ENCODE peak calls at places on chromosomes 7 and 10, in four cellular contexts. Q, E, R and J are unnamed samples. For H3K4me1, the result is how much of the 10 kb centered on the place peaks cover.

GRCh38 chr7:155066417-155066950 is 3.6 kb upstream of the HTR5A start:
- DNase-seq in Q (no peak), E (no peak), R (peak), J (no peak)

GRCh38 chr7:93374345-93374940 is 142.3 kb downstream of the VPS50 start:
- DNase-seq in E (no peak), R (peak), Q (no peak), J (no peak)

GRCh38 chr7:100823140-100823525 is 4.2 kb downstream of the EPHB4 start:
- DNase-seq in Q (no peak), R (no peak), E (no peak), J (no peak)

GRCh38 chr10:49408437-49409306 is 12.8 kb upstream of the DRGX start:
- DNase-seq in R (no peak), Q (no peak), E (no peak), J (no peak)

GRCh38 chr7:30330134-30331111 is 46.0 kb downstream of the ZNRF2 start:
- DNase-seq in R (peak), E (no peak), Q (no peak), J (no peak)

GRCh38 chr7:45597286-45597984 is 23.3 kb downstream of the ADCY1 start:
- DNase-seq in E (no peak), R (no peak), Q (no peak), J (no peak)

GRCh38 chr10:108392286-108392685 is 1227.8 kb upstream of the SORCS1 start:
- DNase-seq in Q (no peak), E (no peak), R (peak), J (no peak)

GRCh38 chr7:69091476-69091875 is 506.8 kb upstream of the AUTS2 start:
- DNase-seq in E (no peak), R (no peak), Q (no peak), J (peak)

GRCh38 chr7:142714375-142714774 is 34.9 kb upstream of the PRSS1 start:
- DNase-seq in E (no peak), Q (no peak), R (no peak), J (no peak)

GRCh38 chr7:2843711-2844152 is 376 bp downstream of the GNA12 start:
- DNase-seq in Q (peak), R (peak), E (no peak), J (peak)

GRCh38 chr7:2128601-2129375 is 104.0 kb downstream of the MAD1L1 start:
- DNase-seq in R (no peak), Q (no peak), E (no peak), J (no peak)

GRCh38 chr10:54363390-54363789 is 437.6 kb downstream of the PCDH15 start:
- DNase-seq in E (no peak), R (no peak), Q (no peak), J (no peak)

GRCh38 chr10:1050555-1050954 is 1.6 kb upstream of the IDI1 start:
- DNase-seq in R (no peak), E (no peak), Q (no peak), J (no peak)

GRCh38 chr10:43170491-43170890 is 32.2 kb downstream of the CSGALNACT2 start:
- DNase-seq in Q (no peak), E (no peak), R (peak), J (no peak)

GRCh38 chr7:132248841-132249590 is 327.3 kb downstream of the PLXNA4 start:
- DNase-seq in Q (no peak), R (no peak), E (no peak), J (no peak)

GRCh38 chr7:37683263-37684120 is at the start of gene GPR141:
- DNase-seq in E (no peak), R (no peak), Q (no peak), J (peak)

GRCh38 chr7:105149827-105150226 is 135.8 kb downstream of the KMT2E start:
- DNase-seq in R (peak), Q (no peak), E (no peak), J (no peak)

GRCh38 chr10:125707852-125708468 is 11.5 kb upstream of the EDRF1 start:
- DNase-seq in E (no peak), Q (no peak), R (peak), J (no peak)

DNA sequence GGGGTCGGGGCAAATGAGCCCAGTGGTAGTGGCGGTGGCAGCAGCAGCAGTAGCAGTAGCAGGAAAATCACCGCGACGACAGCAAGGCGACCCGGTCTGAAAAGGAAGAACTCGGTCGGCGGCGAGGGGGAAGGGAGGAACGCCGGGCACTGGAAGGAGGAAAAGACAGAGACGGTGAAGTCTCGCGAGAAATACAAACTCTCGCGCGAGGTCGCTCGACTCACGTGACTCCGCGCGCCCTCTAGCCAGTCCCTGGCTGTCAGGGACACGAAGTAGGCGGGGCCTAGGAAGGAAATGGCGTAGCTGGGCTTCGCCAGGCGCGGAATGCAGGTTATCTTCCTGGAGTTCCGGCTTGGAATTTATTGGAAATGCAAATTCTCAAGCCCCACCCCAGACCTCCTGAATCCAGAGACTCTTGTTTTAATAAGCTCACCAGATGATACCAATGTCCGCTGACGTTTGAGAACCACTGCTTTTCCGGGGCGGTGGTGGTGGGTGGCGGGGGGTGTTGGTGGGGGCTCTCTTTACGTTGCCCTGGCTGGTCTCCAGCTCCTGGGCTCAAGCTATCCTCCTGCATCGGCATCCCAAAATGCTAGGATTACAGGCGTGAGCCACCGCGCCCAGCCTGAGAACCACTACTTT is at the start of gene SMNDC1:
- DNase-seq in R (peak), Q (peak), E (peak), J (peak)
- TF ChIP-seq POLR2A in R (peak), Q (no peak), E (no peak), J (peak)

GRCh38 chr7:47715631-47716068 is 133.7 kb upstream of the TNS3 start:
- DNase-seq in Q (no peak), E (no peak), R (no peak), J (no peak)

GRCh38 chr7:47712416-47712815 is 130.5 kb upstream of the TNS3 start:
- DNase-seq in E (no peak), Q (no peak), R (no peak), J (no peak)

GRCh38 chr7:47711776-47712175 is 129.9 kb upstream of the TNS3 start:
- DNase-seq in R (no peak), Q (no peak), E (no peak), J (no peak)

GRCh38 chr7:47713595-47713994 is 131.7 kb upstream of the TNS3 start:
- DNase-seq in E (no peak), Q (no peak), R (no peak), J (no peak)

DNA sequence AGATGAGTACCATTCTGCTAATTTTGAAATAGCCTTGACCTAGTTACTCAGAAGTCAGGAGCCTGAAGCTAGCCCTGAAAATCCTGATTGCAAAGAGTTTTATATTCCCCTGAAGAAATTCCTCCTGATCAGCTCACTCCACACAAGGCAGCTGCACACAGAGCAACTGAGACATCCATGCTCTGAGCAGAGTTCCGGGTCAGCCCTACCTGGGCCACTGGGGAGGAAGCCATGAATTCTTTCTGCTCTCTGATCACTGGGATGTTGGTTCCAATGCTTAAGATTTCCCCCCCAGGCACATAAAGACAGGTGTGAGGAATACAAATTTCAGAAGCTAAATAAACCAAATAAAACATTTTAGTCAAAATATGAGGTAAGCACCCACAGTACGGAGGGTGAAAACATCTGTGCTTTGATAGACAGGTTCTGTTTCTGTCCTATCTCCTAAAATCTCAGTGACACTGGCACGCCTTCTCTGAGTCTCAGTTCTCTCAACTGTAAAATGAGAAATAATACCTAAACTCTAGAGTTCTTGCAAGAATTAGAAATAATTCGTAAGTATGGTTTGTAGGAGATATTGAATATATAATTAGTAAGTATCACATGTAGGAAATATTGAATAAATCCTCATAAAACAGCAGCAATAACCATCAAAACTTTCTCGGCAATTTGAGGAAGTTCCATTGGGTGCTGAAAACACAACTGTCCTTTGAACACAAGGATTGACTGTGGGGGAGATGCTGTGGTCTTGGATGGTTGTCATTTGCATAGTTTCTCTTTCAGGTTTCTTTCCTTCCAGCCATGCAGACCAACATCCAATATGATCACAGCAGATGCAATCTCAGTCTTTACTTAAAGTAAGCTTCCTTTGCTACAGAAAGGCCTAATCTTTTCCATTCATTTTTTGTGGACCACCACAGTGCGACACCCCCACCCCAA is 133.0 kb upstream of the TNS3 start:
- DNase-seq in E (no peak), Q (no peak), R (no peak), J (no peak)
- H3K4me1 ChIP-seq in E (under half), Q (under half), R (under half), J (under half)

DNA sequence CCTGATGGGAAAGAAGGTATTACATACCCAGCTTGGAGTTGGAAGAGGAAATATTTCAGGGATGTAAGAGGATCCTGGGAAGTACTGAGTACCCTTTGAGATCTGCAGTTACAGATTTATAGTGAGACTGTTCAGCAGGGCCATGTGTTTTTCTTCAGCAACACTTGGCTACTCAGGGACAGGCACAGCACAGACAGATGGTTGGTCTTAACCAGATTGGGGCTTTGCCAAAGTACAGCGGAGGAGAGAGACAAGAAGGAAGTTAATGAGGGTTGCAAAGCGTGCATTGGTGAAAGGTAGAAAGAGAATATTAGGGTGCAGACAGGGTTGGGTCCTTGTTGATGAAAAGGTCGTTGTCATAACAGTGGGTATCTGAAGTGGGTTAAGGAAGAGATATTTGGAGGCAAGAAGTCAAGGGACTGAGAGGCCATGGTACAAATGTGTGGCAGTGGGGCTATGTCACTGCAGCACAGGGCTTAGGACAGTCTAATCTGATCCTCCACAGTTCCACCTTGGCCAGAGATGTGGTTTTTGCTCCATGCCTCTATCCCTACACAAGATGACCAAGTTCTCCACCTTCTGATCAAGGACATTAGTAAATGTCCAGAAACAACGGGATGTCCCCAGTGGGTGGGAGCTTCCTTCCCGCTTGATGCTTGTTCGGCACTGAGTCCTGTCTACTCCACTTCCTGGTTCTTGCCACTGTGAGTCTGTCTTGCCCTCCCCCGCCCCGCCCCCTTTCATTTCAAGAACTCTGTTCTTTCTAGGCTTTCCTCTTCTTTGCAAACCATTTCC is 18.9 kb upstream of the DNAJC1 start:
- DNase-seq in Q (peak), E (peak), R (no peak), J (no peak)
- H3K27ac ChIP-seq in Q (peak), E (no peak), R (no peak), J (no peak)

DNA sequence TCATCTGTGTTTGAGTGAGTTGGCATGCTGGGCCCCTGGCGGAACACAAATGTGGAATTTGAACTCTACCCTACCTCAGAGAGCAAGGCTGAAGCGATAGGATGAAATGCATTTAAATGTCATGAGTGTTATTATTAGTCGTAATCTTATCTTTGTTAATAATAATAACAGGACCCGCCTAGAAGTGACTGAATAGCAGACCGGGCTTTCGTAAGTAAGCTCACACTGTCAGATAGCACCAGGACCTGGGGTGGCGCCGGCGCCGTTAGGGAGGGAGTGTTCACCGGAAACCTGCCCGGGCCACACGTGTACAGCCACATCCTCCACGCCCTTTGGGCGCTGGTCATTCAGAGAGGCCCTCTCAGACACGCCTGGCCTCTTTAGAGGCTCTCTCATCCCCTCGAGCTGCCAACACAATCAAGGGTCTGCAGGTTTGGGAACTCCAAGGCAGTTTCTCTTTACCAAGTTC is 63.6 kb downstream of the GRK5 start:
- DNase-seq in E (no peak), Q (peak), R (peak), J (peak)
- TF ChIP-seq POLR2A in E (no peak), Q (no peak), R (peak), J (no peak)

GRCh38 chr10:92108747-92109146 is 182.1 kb downstream of the CPEB3 start:
- DNase-seq in E (no peak), Q (no peak), R (no peak), J (no peak)
- H3K4me1 ChIP-seq in E (under half), Q (under half), R (under half), J (under half)

GRCh38 chr10:132377326-132377725 is 19.7 kb upstream of the PWWP2B start:
- DNase-seq in Q (no peak), R (no peak), E (no peak), J (no peak)
- H3K27ac ChIP-seq in Q (no peak), R (no peak), E (no peak), J (no peak)

GRCh38 chr10:114681542-114681941 is 23.5 kb upstream of the ABLIM1 start:
- DNase-seq in Q (peak), E (no peak), R (peak), J (peak)
- TF ChIP-seq POLR2A in Q (no peak), E (no peak), R (no peak), J (no peak)

DNA sequence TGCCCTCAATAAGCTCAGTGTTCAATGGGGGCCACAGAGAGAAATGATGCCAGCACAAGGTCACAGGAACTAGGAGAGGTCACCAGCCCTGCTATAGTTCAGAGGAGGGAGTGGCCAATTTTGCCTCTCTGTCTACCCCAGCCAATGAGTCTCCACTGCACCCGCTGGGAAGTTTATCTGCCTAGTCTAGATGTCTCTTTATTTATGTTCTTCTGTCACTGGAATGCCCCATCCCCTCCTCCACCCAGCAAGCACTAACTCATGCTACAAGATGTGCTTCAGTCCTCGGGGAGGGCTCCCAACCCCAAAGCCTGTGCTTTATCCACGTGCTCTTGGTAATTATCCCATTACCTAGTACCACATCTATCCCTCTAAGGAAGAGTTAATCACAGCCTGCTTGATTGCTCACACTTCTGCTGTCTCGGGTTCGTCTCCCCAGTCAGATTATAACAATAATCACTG is 4.1 kb downstream of the HIP1 start:
- DNase-seq in E (no peak), Q (no peak), R (peak), J (no peak)
- H3K4me1 ChIP-seq in E (under half), Q (under half), R (under half), J (under half)